ENCODE peak calls at places on chromosome 22, in five cellular contexts. A is MV-4-11; O is KBM-7; E is Calu3; S is stimulated activated naive CD8-positive, alpha-beta T cell treated with anti-CD3 and anti-CD28 coated beads, Interleukin-15, Interleukin-2, amounts not matched to agents 100 U/mL and 50 U/mL, for 24 hours. N is an unnamed sample.

GRCh38 chr22:23397008-23397617 is 183.0 kb downstream of the IGLL1 start:
- DNase-seq in O (no peak), A (no peak), S (no peak), E (no peak), N (no peak)

GRCh38 chr22:34951212-34951611 is 114.7 kb upstream of the ISX start:
- DNase-seq in A (no peak), E (no peak), O (no peak), S (no peak), N (no peak)

GRCh38 chr22:31206896-31207687 is 5.0 kb upstream of the LIMK2 start:
- DNase-seq in E (peak), O (no peak), S (no peak), A (no peak), N (no peak)

GRCh38 chr22:29664731-29665130 is 55.1 kb upstream of the CABP7 start:
- DNase-seq in E (no peak), A (no peak), O (no peak), S (no peak), N (no peak)

GRCh38 chr22:19152942-19153883 is 3.1 kb upstream of the GSC2 start:
- DNase-seq in E (no peak), S (no peak), O (no peak), A (no peak), N (no peak)

GRCh38 chr22:37163618-37164534 is 14.2 kb upstream of the IL2RB start:
- DNase-seq in S (peak), A (peak), O (no peak), E (no peak), N (no peak)

GRCh38 chr22:31192513-31192912 is 19.6 kb upstream of the LIMK2 start:
- DNase-seq in A (no peak), S (no peak), O (no peak), E (no peak), N (no peak)

GRCh38 chr22:36149464-36149863 is 11.1 kb downstream of the APOL3 start:
- DNase-seq in E (no peak), O (no peak), S (no peak), A (peak), N (no peak)

GRCh38 chr22:25970348-25970995 is 198.8 kb upstream of the SEZ6L start:
- DNase-seq in E (no peak), O (no peak), S (no peak), A (no peak), N (no peak)

GRCh38 chr22:50470491-50470890 is 4.3 kb downstream of the SBF1 start:
- DNase-seq in E (no peak), A (no peak), S (peak), O (no peak), N (no peak)

GRCh38 chr22:23137905-23138520 is 3.8 kb downstream of the RSPH14 start:
- DNase-seq in S (peak), E (no peak), O (peak), A (peak), N (peak)

GRCh38 chr22:37178350-37179125 is 9.5 kb downstream of the C1QTNF6 start:
- DNase-seq in S (no peak), E (no peak), A (peak), O (no peak), N (no peak)

GRCh38 chr22:19940536-19941364 is 822 bp upstream of the COMT start:
- DNase-seq in E (no peak), O (peak), A (no peak), S (no peak), N (peak)

GRCh38 chr22:49976439-49977175 is 16.0 kb downstream of the PIM3 start:
- DNase-seq in A (peak), S (peak), O (peak), E (no peak), N (no peak)

GRCh38 chr22:44453441-44454112 is 44.5 kb downstream of the RTL6 start:
- DNase-seq in S (no peak), E (no peak), O (no peak), A (no peak), N (no peak)

GRCh38 chr22:39718921-39719320 is 148.4 kb downstream of the CACNA1I start:
- DNase-seq in O (no peak), E (no peak), S (no peak), A (no peak), N (no peak)

GRCh38 chr22:45336971-45337431 is 27.3 kb downstream of the FAM118A start:
- DNase-seq in S (no peak), O (no peak), A (no peak), E (no peak), N (no peak)

GRCh38 chr22:44883011-44883421 is 126.8 kb downstream of the PHF21B start:
- DNase-seq in E (no peak), A (no peak), O (no peak), S (no peak), N (no peak)

GRCh38 chr22:44729391-44730012 is 22.9 kb upstream of the ARHGAP8 start:
- DNase-seq in E (no peak), O (no peak), A (peak), S (peak), N (peak)

GRCh38 chr22:19756288-19757128 is 4.1 kb upstream of the TBX1 start:
- DNase-seq in A (no peak), O (peak), S (peak), E (peak), N (peak)

GRCh38 chr22:35705141-35705540 is 12.5 kb upstream of the APOL5 start:
- DNase-seq in O (no peak), E (no peak), S (no peak), A (no peak), N (no peak)

GRCh38 chr22:43375951-43376455 is 32.8 kb upstream of the SCUBE1 start:
- DNase-seq in S (no peak), A (no peak), E (no peak), O (no peak), N (no peak)

N was measured in Kasumi-1.